ENCODE peak calls at places on chromosomes 1 and 21, in eight cellular contexts. O is AG09319, S is fibroblast of lung, M is astrocyte of the cerebellum, N is fibroblast of villous mesenchyme, Q is AG09309, F is cardiac muscle cell, H is bronchial epithelial cell. E is an unnamed sample.

GRCh38 chr1:166858726-166859419 is 17.2 kb downstream of the TADA1 start:
- DNase-seq in S (no peak), H (no peak), O (no peak), M (no peak), Q (no peak), F (no peak), N (no peak), E (no peak)

GRCh38 chr1:92749024-92749634 is 35.8 kb downstream of the EVI5 start:
- DNase-seq in M (peak; percentile 22), N (peak; percentile 75), S (peak; percentile 55), F (peak; percentile 47), O (peak; percentile 35), Q (no peak), H (peak; percentile 68), E (peak; percentile 70)

GRCh38 chr21:16419188-16419874 is 689.5 kb downstream of the USP25 start:
- DNase-seq in M (peak; percentile 91), O (peak; percentile 40), H (peak; percentile 62), S (peak; percentile 98), F (peak; percentile 27), N (peak; percentile 65), Q (no peak), E (peak; percentile 79)

GRCh38 chr1:68717330-68717729 is 220.4 kb upstream of the DEPDC1 start:
- DNase-seq in S (no peak), N (no peak), H (no peak), Q (no peak), F (no peak), O (no peak), M (no peak), E (no peak)

GRCh38 chr1:39754906-39755504 is 16.1 kb downstream of the OXCT2 start:
- DNase-seq in M (no peak), O (no peak), Q (no peak), F (no peak), N (no peak), H (no peak), S (peak; percentile 22), E (no peak)

GRCh38 chr21:43825610-43825935 is 36.2 kb downstream of the RRP1 start:
- DNase-seq in F (no peak), S (no peak), M (no peak), Q (no peak), H (no peak), O (no peak), N (no peak), E (no peak)

GRCh38 chr1:101605878-101606277 is 369.1 kb downstream of the S1PR1 start:
- DNase-seq in Q (no peak), F (no peak), H (no peak), S (peak; percentile 26), N (no peak), M (no peak), O (no peak), E (no peak)

GRCh38 chr1:112762541-112763141 is 47.5 kb upstream of the PPM1J start:
- DNase-seq in N (peak; percentile 11), F (no peak), Q (no peak), O (no peak), S (peak; percentile 62), H (peak; percentile 46), M (no peak), E (no peak)

GRCh38 chr1:212651521-212651920 is 43.0 kb downstream of the ATF3 start:
- DNase-seq in N (no peak), M (no peak), F (no peak), Q (no peak), S (peak; percentile 68), H (no peak), O (no peak), E (no peak)

GRCh38 chr1:26161408-26162219 is 2.7 kb downstream of the FAM110D start:
- DNase-seq in N (peak; percentile 45), H (no peak), O (no peak), Q (no peak), M (no peak), S (peak; percentile 65), F (peak; percentile 84), E (no peak)

GRCh38 chr1:54805466-54805865 is 4.3 kb upstream of the TTC22 start:
- DNase-seq in M (no peak), F (no peak), N (no peak), H (no peak), O (no peak), Q (no peak), S (no peak), E (no peak)

GRCh38 chr1:191368891-191369654 is 789.2 kb upstream of the RGS18 start:
- DNase-seq in O (no peak), H (no peak), S (no peak), N (no peak), Q (no peak), F (no peak), M (no peak), E (no peak)

GRCh38 chr1:215517441-215517891 is 49.6 kb upstream of the KCTD3 start:
- DNase-seq in N (peak; percentile 53), O (peak; percentile 25), F (peak; percentile 3), M (peak; percentile 34), Q (peak; percentile 52), H (peak; percentile 56), S (peak; percentile 74), E (peak; percentile 49)

GRCh38 chr1:72557446-72558049 is 275.2 kb upstream of the NEGR1 start:
- DNase-seq in Q (no peak), N (no peak), O (no peak), M (no peak), F (peak; percentile 9), H (peak; percentile 10), S (peak; percentile 5), E (peak; percentile 27)

GRCh38 chr1:36941579-36941978 is 92.7 kb downstream of the GRIK3 start:
- DNase-seq in N (no peak), Q (no peak), S (no peak), H (no peak), F (no peak), M (no peak), O (no peak), E (no peak)

GRCh38 chr1:21064057-21064456 is 112.6 kb downstream of the EIF4G3 start:
- DNase-seq in Q (no peak), O (no peak), S (no peak), N (no peak), H (no peak), M (no peak), F (no peak), E (no peak)

GRCh38 chr1:33988161-33988560 is 124.3 kb downstream of the HMGB4 start:
- DNase-seq in Q (no peak), O (no peak), M (no peak), S (no peak), F (no peak), N (no peak), H (no peak), E (no peak)

GRCh38 chr1:246691622-246692495 is 32.4 kb upstream of the SCCPDH start:
- DNase-seq in H (no peak), M (no peak), O (no peak), Q (no peak), N (no peak), S (peak; percentile 14), F (no peak), E (no peak)

GRCh38 chr21:36701912-36702621 is 3.2 kb downstream of the SIM2 start:
- DNase-seq in N (no peak), M (no peak), H (no peak), O (no peak), Q (no peak), F (no peak), S (no peak), E (no peak)

GRCh38 chr1:192445243-192445642 is 128.5 kb downstream of the RGS21 start:
- DNase-seq in S (no peak), Q (no peak), F (peak; percentile 51), H (no peak), O (no peak), M (no peak), N (no peak), E (no peak)

GRCh38 chr1:32748926-32749325 is 46.4 kb upstream of the SYNC start:
- DNase-seq in S (no peak), H (no peak), M (no peak), F (no peak), Q (no peak), O (no peak), N (no peak), E (no peak)

GRCh38 chr1:35298464-35298863 is 30.0 kb downstream of the ZMYM4 start:
- DNase-seq in S (peak; percentile 44), Q (no peak), O (no peak), M (peak; percentile 22), H (peak; percentile 36), F (peak; percentile 58), N (peak; percentile 43), E (no peak)

GRCh38 chr1:7608628-7609295 is 162.3 kb upstream of the VAMP3 start:
- DNase-seq in O (no peak), N (no peak), H (no peak), S (peak; percentile 4), Q (no peak), M (no peak), F (no peak), E (no peak)

DNA sequence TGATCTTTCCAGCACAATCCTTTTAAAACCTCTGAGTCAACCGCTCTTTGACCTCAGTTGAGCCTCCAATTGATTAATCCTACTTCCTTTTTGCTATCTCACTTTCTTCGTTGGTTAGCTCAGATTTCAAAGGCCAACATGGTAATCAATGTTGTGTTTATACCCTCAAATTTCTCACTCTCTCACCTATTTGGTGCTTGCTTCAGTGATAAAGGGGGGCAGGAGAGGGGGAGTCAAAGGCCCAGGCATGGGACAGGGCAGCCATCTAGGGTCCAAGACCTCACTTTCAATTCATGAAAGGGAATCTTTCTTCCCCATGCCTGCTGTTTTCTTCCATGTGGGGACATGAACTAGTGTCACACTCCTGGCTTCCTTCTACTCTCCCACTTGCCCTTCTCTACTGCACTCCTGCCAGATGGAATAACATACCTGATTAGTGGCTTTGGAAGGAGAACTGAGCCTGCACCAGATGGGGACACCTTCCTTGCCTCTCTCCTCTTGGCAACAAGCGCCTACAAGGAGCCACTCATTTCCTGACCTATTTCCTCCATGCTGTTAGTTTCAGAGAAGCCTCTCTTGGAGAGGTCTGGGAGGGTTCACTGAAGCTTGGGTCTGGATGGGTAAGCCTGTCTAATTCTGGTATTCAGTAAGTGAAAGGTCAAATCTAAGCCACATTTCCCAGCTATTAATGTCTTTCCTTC is 73.3 kb upstream of the ARHGAP29 start:
- DNase-seq in M (no peak), O (no peak), Q (no peak), S (no peak), N (no peak), H (no peak), F (no peak), E (no peak)
- TF ChIP-seq CTCF in M (no peak), O (no peak), Q (no peak), S (no peak), N (no peak), H (no peak), F (no peak), E (no peak)

GRCh38 chr1:17755120-17755519 is at the start of gene ACTL8:
- DNase-seq in M (no peak), S (no peak), O (no peak), F (no peak), N (no peak), Q (no peak), H (no peak), E (no peak)
- TF ChIP-seq CTCF in M (peak; percentile 15), S (peak; percentile 14), O (peak; percentile 11), F (peak; percentile 8), N (peak; percentile 6), Q (no peak), H (peak; percentile 2), E (peak; percentile 68)

GRCh38 chr1:29121516-29121937 is 2.2 kb downstream of the TMEM200B start:
- DNase-seq in H (no peak), N (no peak), Q (no peak), M (no peak), F (peak; percentile 23), S (no peak), O (no peak), E (no peak)
- TF ChIP-seq CTCF in H (no peak), N (no peak), Q (no peak), M (no peak), F (no peak), S (no peak), O (no peak), E (no peak)

GRCh38 chr1:157626099-157626498 is 28.2 kb upstream of the FCRL4 start:
- DNase-seq in N (no peak), M (no peak), Q (no peak), F (peak; percentile 2), H (peak; percentile 5), O (no peak), S (no peak), E (no peak)
- TF ChIP-seq CTCF in N (no peak), M (no peak), Q (no peak), F (no peak), H (no peak), O (no peak), S (no peak), E (peak; percentile 21)